ENCODE peak calls at places on chromosomes 3 and 15, in five cellular contexts. C is neural progenitor cell, H is GM12878, R is GM23248, S is astrocyte. D is an unnamed sample.

GRCh38 chr15:31867536-31868442 is 162.5 kb upstream of the CHRNA7 start:
- DNase-seq in R (peak), S (peak), C (peak), H (peak), D (peak)

GRCh38 chr3:11140054-11140712 is 14.1 kb upstream of the HRH1 start:
- DNase-seq in C (no peak), R (no peak), S (peak), H (peak), D (peak)

GRCh38 chr3:112774293-112774926 is 72.3 kb downstream of the CD200R1L start:
- DNase-seq in C (no peak), S (peak), R (peak), H (no peak), D (no peak)

GRCh38 chr3:142028174-142028833 is 121.0 kb downstream of the TFDP2 start:
- DNase-seq in H (peak), S (peak), R (peak), C (peak), D (peak)

GRCh38 chr15:71518661-71519060 is 291.7 kb upstream of the NR2E3 start:
- DNase-seq in R (no peak), H (no peak), S (no peak), C (no peak), D (no peak)

GRCh38 chr3:133573054-133573628 is 345 bp upstream of the CDV3 start:
- DNase-seq in H (peak), C (peak), S (peak), R (peak), D (peak)

GRCh38 chr15:55681631-55682030 is 61.3 kb downstream of the PRTG start:
- DNase-seq in S (no peak), R (no peak), C (no peak), H (no peak), D (no peak)

GRCh38 chr15:57152666-57153065 is 223.6 kb upstream of the CGNL1 start:
- DNase-seq in R (no peak), H (no peak), C (no peak), S (no peak), D (no peak)

GRCh38 chr3:188595890-188596376 is 442.0 kb downstream of the LPP start:
- DNase-seq in R (peak), H (no peak), C (no peak), S (peak), D (no peak)

GRCh38 chr3:69710153-69710977 is 28.9 kb upstream of the MITF start:
- DNase-seq in C (no peak), S (peak), R (peak), H (no peak), D (no peak)

GRCh38 chr15:68768321-68768720 is 52.4 kb downstream of the ANP32A start:
- DNase-seq in C (no peak), H (no peak), R (peak), S (peak), D (no peak)

GRCh38 chr3:11394397-11394796 is 122.2 kb downstream of the ATG7 start:
- DNase-seq in R (no peak), C (no peak), H (no peak), S (no peak), D (no peak)

GRCh38 chr3:87792193-87792531 is 266.6 kb downstream of the CGGBP1 start:
- DNase-seq in C (no peak), H (no peak), S (no peak), R (no peak), D (no peak)

GRCh38 chr3:9067352-9067975 is 104.2 kb upstream of the RAD18 start:
- DNase-seq in C (peak), R (peak), H (peak), S (peak), D (peak)

GRCh38 chr3:58005662-58006061 is 2.6 kb upstream of the FLNB start:
- DNase-seq in C (no peak), H (no peak), R (peak), S (peak), D (peak)

GRCh38 chr3:137769321-137770065 is 5.4 kb downstream of the SOX14 start:
- DNase-seq in C (peak), R (no peak), H (no peak), S (no peak), D (no peak)

GRCh38 chr3:6825527-6825926 is 35.4 kb upstream of the GRM7 start:
- DNase-seq in R (no peak), H (no peak), S (no peak), C (no peak), D (no peak)

GRCh38 chr3:48552111-48552911 is 4.3 kb downstream of the PFKFB4 start:
- DNase-seq in R (no peak), C (no peak), S (no peak), H (no peak), D (peak)

GRCh38 chr3:140499114-140499757 is 178.6 kb upstream of the TRIM42 start:
- DNase-seq in R (peak), S (no peak), H (no peak), C (peak), D (peak)

GRCh38 chr3:56970401-56971002 is 90.0 kb upstream of the SPATA12 start:
- DNase-seq in H (no peak), C (no peak), R (no peak), S (peak), D (peak)

GRCh38 chr3:48739955-48740823 is 23.2 kb upstream of the IP6K2 start:
- DNase-seq in H (no peak), S (peak), R (peak), C (peak), D (peak)

GRCh38 chr3:169980055-169980454 is 13.4 kb downstream of the SEC62 start:
- DNase-seq in H (no peak), S (peak), C (no peak), R (peak), D (peak)

GRCh38 chr3:106811376-106811775 is 565.9 kb upstream of the CCDC54 start:
- DNase-seq in R (peak), C (no peak), S (peak), H (no peak), D (no peak)

GRCh38 chr3:187291512-187292132 is at the start of gene MASP1:
- DNase-seq in R (peak), C (peak), H (no peak), S (no peak), D (peak)

GRCh38 chr15:43225201-43225949 is 4.6 kb upstream of the EPB42 start:
- DNase-seq in R (peak), H (peak), C (peak), S (peak), D (peak)

GRCh38 chr15:81336568-81336967 is 12.6 kb upstream of the STARD5 start:
- DNase-seq in S (peak), R (peak), H (no peak), C (no peak), D (no peak)

GRCh38 chr3:16810013-16810412 is 74.7 kb upstream of the PLCL2 start:
- DNase-seq in R (no peak), C (no peak), S (no peak), H (no peak), D (no peak)

GRCh38 chr15:54029076-54029475 is 50.8 kb downstream of the UNC13C start:
- DNase-seq in R (no peak), S (no peak), H (no peak), C (no peak), D (no peak)

GRCh38 chr3:190533511-190534282 is 19.8 kb downstream of the IL1RAP start:
- DNase-seq in C (no peak), R (peak), S (peak), H (no peak), D (peak)

GRCh38 chr3:104279617-104280016 is 1087.1 kb upstream of the ALCAM start:
- DNase-seq in S (peak), C (no peak), R (peak), H (no peak), D (no peak)

GRCh38 chr3:104787306-104787705 is 579.4 kb upstream of the ALCAM start:
- DNase-seq in H (no peak), S (no peak), R (no peak), C (no peak), D (no peak)

GRCh38 chr3:104458657-104459056 is 908.1 kb upstream of the ALCAM start:
- DNase-seq in S (no peak), C (no peak), R (no peak), H (no peak), D (no peak)

GRCh38 chr3:69683076-69683806 is 56.0 kb upstream of the MITF start:
- DNase-seq in R (no peak), S (no peak), H (no peak), C (peak), D (no peak)

GRCh38 chr3:105362021-105362665 is 4.6 kb upstream of the ALCAM start:
- DNase-seq in R (peak), S (peak), H (no peak), C (no peak), D (no peak)

GRCh38 chr3:149332781-149333517 is 487 bp downstream of the TM4SF18 start:
- DNase-seq in R (no peak), C (peak), H (no peak), S (no peak), D (no peak)

GRCh38 chr3:71532639-71533395 is 50.7 kb downstream of the FOXP1 start:
- DNase-seq in S (no peak), R (peak), C (no peak), H (no peak), D (no peak)

GRCh38 chr3:126136428-126137220 is 43.8 kb downstream of the ALDH1L1 start:
- DNase-seq in R (no peak), C (no peak), S (no peak), H (no peak), D (no peak)

DNA sequence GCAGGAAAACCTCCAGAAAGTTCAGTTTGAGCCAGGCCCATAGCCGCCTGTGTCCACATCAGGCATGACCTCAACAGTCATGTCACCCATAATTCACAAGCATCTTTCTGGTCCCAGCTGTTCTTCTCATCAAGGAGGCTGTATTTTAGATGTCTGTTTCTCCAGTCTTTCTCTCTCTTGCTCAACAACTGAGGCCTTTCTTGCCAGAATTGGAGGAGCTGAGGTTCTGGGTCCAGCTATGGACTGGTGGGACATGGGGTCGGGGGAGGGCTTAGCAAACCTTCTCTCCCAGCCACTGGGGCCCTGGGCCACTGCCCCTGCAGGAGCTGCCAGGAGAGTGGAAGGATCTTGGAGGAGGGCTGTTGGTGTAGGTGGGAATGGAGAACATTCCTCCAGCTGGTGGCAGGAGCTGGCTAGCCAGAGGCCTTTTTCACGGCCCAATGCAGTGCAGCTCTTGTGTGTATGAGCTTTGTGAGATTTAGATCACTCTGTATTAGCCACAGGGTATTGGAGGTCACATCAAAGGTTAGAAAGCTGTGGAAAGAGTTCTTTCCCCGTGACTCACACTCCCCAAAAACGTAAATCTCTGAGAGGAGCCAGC is 23.5 kb downstream of the MAGEF1 start:
- DNase-seq in H (no peak), S (peak), R (peak), C (no peak), D (no peak)
- H2AFZ ChIP-seq in H (no peak), S (no peak), R (no peak), C (no peak), D (no peak)

GRCh38 chr3:127351775-127352350 is 64.0 kb upstream of the PRR20G start:
- DNase-seq in R (no peak), H (no peak), S (no peak), C (no peak), D (no peak)

GRCh38 chr3:127352612-127353011 is 64.8 kb upstream of the PRR20G start:
- DNase-seq in C (no peak), S (no peak), H (no peak), R (no peak), D (no peak)

GRCh38 chr3:127349501-127350171 is 61.8 kb upstream of the PRR20G start:
- DNase-seq in H (no peak), C (no peak), R (no peak), S (no peak), D (no peak)

GRCh38 chr3:127350172-127351050 is 62.6 kb upstream of the PRR20G start:
- DNase-seq in R (no peak), S (no peak), H (no peak), C (no peak), D (no peak)

GRCh38 chr3:127351350-127351749 is 63.5 kb upstream of the PRR20G start:
- DNase-seq in R (no peak), C (peak), H (no peak), S (no peak), D (no peak)
- TF ChIP-seq EZH2 in R (no peak), C (no peak), H (no peak), S (no peak), D (no peak)

GRCh38 chr15:58329781-58330467 is 101.9 kb upstream of the LIPC start:
- DNase-seq in S (no peak), C (no peak), R (no peak), H (no peak), D (peak)
- H2AFZ ChIP-seq in S (no peak), C (no peak), R (peak), H (no peak), D (no peak)

DNA sequence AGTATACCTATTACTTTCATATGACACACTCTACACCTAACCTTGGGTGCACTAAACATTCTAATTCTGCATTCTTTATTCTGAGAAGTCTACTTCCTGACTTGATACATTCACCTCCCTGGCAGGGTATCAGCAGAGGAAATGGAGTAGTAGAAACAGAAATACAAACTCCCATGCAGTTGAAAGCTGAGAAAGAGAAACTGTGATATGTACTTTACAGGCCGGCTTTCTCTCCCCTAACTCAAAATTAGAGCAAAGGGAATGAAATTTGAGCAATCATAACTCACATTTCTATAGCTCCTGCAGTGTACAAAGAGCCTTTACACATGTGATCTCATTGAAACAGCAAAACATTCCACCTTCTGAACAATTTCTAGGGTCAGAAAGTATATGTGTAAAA is 135.5 kb upstream of the COL8A1 start:
- DNase-seq in H (no peak), R (peak), C (no peak), S (no peak), D (no peak)
- TF ChIP-seq EZH2 in H (no peak), R (no peak), C (no peak), S (no peak), D (no peak)

GRCh38 chr15:20294651-20295237 is 246.9 kb downstream of the GOLGA6L6 start:
- DNase-seq in C (no peak), R (no peak), H (no peak), S (no peak), D (peak)
- H2AFZ ChIP-seq in C (no peak), R (no peak), H (no peak), S (no peak), D (no peak)

GRCh38 chr3:13549513-13550256 is 760 bp downstream of the FBLN2 start:
- DNase-seq in C (no peak), S (no peak), H (no peak), R (peak), D (no peak)
- TF ChIP-seq EZH2 in C (no peak), S (no peak), H (no peak), R (no peak), D (no peak)

GRCh38 chr15:92801412-92801773 is 98.7 kb upstream of the CHD2 start:
- DNase-seq in H (no peak), R (peak), S (peak), C (no peak), D (no peak)
- H2AFZ ChIP-seq in H (no peak), R (peak), S (peak), C (no peak), D (peak)

DNA sequence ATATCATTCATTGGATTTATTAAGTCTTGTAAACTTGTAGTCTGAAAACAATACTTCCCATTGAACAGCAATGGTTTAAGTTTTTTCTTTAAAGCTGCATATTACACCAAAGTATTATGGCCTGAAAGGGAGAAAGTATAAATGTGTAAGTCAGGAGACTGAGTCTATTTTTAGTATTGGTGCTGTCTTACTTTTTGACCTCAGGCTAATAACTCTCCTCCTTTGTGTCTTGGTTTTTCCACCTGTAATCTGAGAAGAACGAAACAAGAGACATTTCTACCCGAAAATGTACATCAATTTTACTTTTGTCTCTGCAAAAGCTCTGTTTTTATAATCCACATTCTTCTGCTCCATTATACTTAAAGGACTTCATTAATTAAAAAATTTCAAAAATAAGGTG is 7.6 kb downstream of the C15orf61 start:
- DNase-seq in C (no peak), H (no peak), R (no peak), S (no peak), D (no peak)
- TF ChIP-seq EZH2 in C (no peak), H (no peak), R (no peak), S (no peak), D (no peak)

GRCh38 chr3:135157045-135157444 is 362.0 kb downstream of the EPHB1 start:
- DNase-seq in C (no peak), R (no peak), S (no peak), H (no peak), D (no peak)
- H2AFZ ChIP-seq in C (no peak), R (no peak), S (no peak), H (no peak), D (no peak)

GRCh38 chr3:181727122-181728036 is 15.7 kb downstream of the SOX2 start:
- DNase-seq in R (no peak), S (peak), H (no peak), C (peak), D (no peak)
- TF ChIP-seq EZH2 in R (peak), S (no peak), H (peak), C (no peak), D (peak)

D was measured in hepatocyte.